ENCODE peak calls at places on chromosomes 16 and 17, in four cellular contexts. One of them, this sample, is unnamed.

GRCh38 chr17:75785016-75785769 is 587 bp downstream of the UNK start:
- DNase-seq in hypothalamus: peak; percentile 98
- DNase-seq in H54: peak; percentile 70
- DNase-seq in GM03348: peak; percentile 96
- DNase-seq in this sample: peak; percentile 93

GRCh38 chr17:76537578-76538280 is at the start of gene CYGB:
- DNase-seq in hypothalamus: no peak
- DNase-seq in H54: no peak
- DNase-seq in GM03348: peak; percentile 44
- DNase-seq in this sample: no peak

GRCh38 chr16:75764154-75764768 is 38.0 kb upstream of the CPHXL start:
- DNase-seq in hypothalamus: peak; percentile 5
- DNase-seq in H54: peak; percentile 23
- DNase-seq in GM03348: peak; percentile 75
- DNase-seq in this sample: peak; percentile 64

GRCh38 chr16:50359626-50360025 is 9.2 kb downstream of the BRD7 start:
- DNase-seq in hypothalamus: no peak
- DNase-seq in H54: no peak
- DNase-seq in GM03348: no peak
- DNase-seq in this sample: no peak

GRCh38 chr17:47882247-47882646 is 13.8 kb upstream of the SP2 start:
- DNase-seq in hypothalamus: no peak
- DNase-seq in H54: peak; percentile 42
- DNase-seq in GM03348: peak; percentile 73
- DNase-seq in this sample: no peak

GRCh38 chr17:2215616-2216364 is 87.8 kb downstream of the SMG6 start:
- DNase-seq in hypothalamus: no peak
- DNase-seq in H54: peak; percentile 60
- DNase-seq in GM03348: peak; percentile 80
- DNase-seq in this sample: peak; percentile 92

GRCh38 chr16:30434852-30435251 is 5.0 kb upstream of the DCTPP1 start:
- DNase-seq in hypothalamus: no peak
- DNase-seq in H54: no peak
- DNase-seq in GM03348: no peak
- DNase-seq in this sample: no peak

GRCh38 chr17:16886655-16887322 is 85.1 kb downstream of the TNFRSF13B start:
- DNase-seq in hypothalamus: no peak
- DNase-seq in H54: no peak
- DNase-seq in GM03348: peak; percentile 27
- DNase-seq in this sample: no peak

GRCh38 chr17:21296097-21297025 is 11.8 kb downstream of the MAP2K3 start:
- DNase-seq in hypothalamus: no peak
- DNase-seq in H54: no peak
- DNase-seq in GM03348: peak; percentile 29
- DNase-seq in this sample: no peak

GRCh38 chr17:78174332-78174869 is 6.0 kb downstream of the SYNGR2 start:
- DNase-seq in hypothalamus: peak; percentile 88
- DNase-seq in H54: no peak
- DNase-seq in GM03348: no peak
- DNase-seq in this sample: no peak

GRCh38 chr16:74601131-74601871 is 5.6 kb downstream of the GLG1 start:
- DNase-seq in hypothalamus: no peak
- DNase-seq in H54: no peak
- DNase-seq in GM03348: no peak
- DNase-seq in this sample: peak; percentile 76

GRCh38 chr17:16313159-16314090 is 39.8 kb downstream of the CENPV start:
- DNase-seq in hypothalamus: no peak
- DNase-seq in H54: no peak
- DNase-seq in GM03348: no peak
- DNase-seq in this sample: no peak

GRCh38 chr16:918068-918467 is 52.7 kb downstream of the LMF1 start:
- DNase-seq in hypothalamus: no peak
- DNase-seq in H54: no peak
- DNase-seq in GM03348: no peak
- DNase-seq in this sample: no peak

GRCh38 chr16:84247341-84247740 is 7.5 kb upstream of the KCNG4 start:
- DNase-seq in hypothalamus: no peak
- DNase-seq in H54: no peak
- DNase-seq in GM03348: no peak
- DNase-seq in this sample: no peak

GRCh38 chr17:82949984-82950383 is 110.2 kb upstream of the ZNF750 start:
- DNase-seq in hypothalamus: no peak
- DNase-seq in H54: no peak
- DNase-seq in GM03348: no peak
- DNase-seq in this sample: no peak

GRCh38 chr16:4976611-4977145 is 18.5 kb downstream of the SEC14L5 start:
- DNase-seq in hypothalamus: no peak
- DNase-seq in H54: no peak
- DNase-seq in GM03348: no peak
- DNase-seq in this sample: no peak

This sample was measured in DND-41.